ENCODE peak calls at places on chromosomes 3 and 15, in four cellular contexts. V is stomach, N is hepatocyte, O is heart left ventricle. J is an unnamed sample.
A peak's percentile ranks its signal among the peaks of the same experiment; 100 is the strongest.

GRCh38 chr15:31478781-31479221 is 152.2 kb downstream of the KLF13 start:
- DNase-seq in V (peak; percentile 7), N (no peak), O (no peak), J (no peak)

GRCh38 chr3:119569156-119569555 is 9.7 kb upstream of the CD80 start:
- DNase-seq in V (no peak), N (no peak), O (no peak), J (no peak)

GRCh38 chr3:112646623-112647022 is 5.7 kb upstream of the CCDC80 start:
- DNase-seq in V (no peak), N (no peak), O (no peak), J (no peak)

GRCh38 chr15:74742422-74742821 is 6.2 kb upstream of the CYP1A2 start:
- DNase-seq in V (no peak), N (no peak), O (no peak), J (no peak)

GRCh38 chr15:78956937-78957336 is 12.1 kb upstream of the CTSH start:
- DNase-seq in V (no peak), N (no peak), O (no peak), J (no peak)

GRCh38 chr3:74139648-74140047 is 474.8 kb downstream of the CNTN3 start:
- DNase-seq in V (no peak), N (no peak), O (no peak), J (peak; percentile 16)

GRCh38 chr3:103169289-103169688 is 734.5 kb downstream of the ZPLD1 start:
- DNase-seq in V (no peak), N (no peak), O (no peak), J (no peak)

GRCh38 chr3:47534021-47534454 is 20.5 kb upstream of the ELP6 start:
- DNase-seq in V (peak; percentile 32), N (peak; percentile 48), O (no peak), J (no peak)

GRCh38 chr15:69573815-69574472 is 121.3 kb downstream of the RPLP1 start:
- DNase-seq in V (no peak), N (peak; percentile 40), O (no peak), J (no peak)

GRCh38 chr15:85681391-85681790 is 113.3 kb downstream of the KLHL25 start:
- DNase-seq in V (no peak), N (no peak), O (no peak), J (no peak)

DNA sequence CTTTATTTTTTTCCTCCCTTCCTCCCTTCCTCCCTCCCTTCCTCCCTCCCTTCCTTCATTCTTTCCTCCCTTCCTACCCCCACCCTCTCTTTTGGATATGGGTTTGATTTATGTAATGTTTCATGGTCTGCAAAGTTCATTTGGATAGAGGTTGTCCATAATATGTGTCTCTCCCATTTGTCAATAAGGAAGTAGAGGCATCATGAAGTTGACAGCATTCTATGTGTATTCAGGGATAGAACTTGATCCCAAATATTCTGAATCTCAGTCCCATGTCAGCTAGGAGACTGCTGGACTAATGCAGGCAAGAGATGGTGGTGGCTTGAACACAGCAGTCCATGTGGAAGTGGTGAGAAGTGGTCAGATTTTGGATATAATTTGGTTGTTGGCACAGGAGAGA is 90.7 kb upstream of the SLC6A6 start:
- DNase-seq in V (no peak), N (no peak), O (no peak), J (no peak)
- TF ChIP-seq CTCF in V (no peak), N (no peak), O (no peak), J (no peak)

DNA sequence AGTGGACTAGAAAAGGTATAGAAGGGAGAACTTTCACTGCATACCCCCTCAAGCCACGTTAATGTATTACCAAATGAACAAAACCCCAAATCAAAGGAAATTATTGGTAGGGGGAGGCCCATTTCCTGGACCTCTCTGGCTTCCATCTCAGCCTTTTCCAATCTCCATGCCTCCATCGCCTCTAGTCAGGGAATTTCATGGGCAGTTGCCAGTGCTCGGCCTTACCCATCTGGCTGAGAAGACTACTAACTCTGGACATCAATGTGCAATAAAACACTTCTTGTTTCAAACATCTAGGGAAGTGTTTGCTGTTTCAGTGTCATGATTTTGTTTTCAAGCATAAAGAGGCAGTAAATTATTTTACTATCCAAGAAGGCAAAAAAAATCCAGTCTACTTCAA is 14.8 kb downstream of the LDHAL6B start:
- DNase-seq in V (no peak), N (no peak), O (no peak), J (no peak)
- H3K27ac ChIP-seq in V (no peak overlapping the region), N (no peak overlapping the region), O (no peak overlapping the region), J (no peak overlapping the region)

DNA sequence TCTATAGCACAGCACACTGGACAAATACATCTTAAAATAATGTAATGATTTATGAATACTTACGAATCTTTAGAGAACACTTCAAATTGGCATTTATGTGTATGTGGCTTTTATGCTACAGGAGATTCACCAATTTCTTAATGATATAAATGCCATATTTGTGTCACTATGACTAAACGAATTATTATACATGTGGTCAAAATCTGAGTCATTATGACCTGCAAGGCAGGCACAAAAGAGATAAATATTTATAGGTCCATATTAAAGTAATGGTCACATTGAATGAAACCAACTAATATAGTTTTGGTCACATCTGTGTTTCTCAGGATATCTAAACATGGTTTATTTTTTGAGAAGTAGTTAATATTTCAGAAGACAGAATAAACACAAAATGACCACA is 232.3 kb upstream of the SEMA6D start:
- DNase-seq in V (no peak), N (no peak), O (no peak), J (no peak)
- H3K9me3 ChIP-seq in V (no peaks in the 10 kb centered on the region), N (no peaks in the 10 kb centered on the region), O (no peaks in the 10 kb centered on the region), J (no peaks in the 10 kb centered on the region)

GRCh38 chr15:72222433-72222832 is 8.6 kb downstream of the PKM start:
- DNase-seq in V (no peak), N (no peak), O (peak; percentile 61), J (peak; percentile 19)
- TF ChIP-seq CTCF in V (no peak), N (no peak), O (no peak), J (no peak)

DNA sequence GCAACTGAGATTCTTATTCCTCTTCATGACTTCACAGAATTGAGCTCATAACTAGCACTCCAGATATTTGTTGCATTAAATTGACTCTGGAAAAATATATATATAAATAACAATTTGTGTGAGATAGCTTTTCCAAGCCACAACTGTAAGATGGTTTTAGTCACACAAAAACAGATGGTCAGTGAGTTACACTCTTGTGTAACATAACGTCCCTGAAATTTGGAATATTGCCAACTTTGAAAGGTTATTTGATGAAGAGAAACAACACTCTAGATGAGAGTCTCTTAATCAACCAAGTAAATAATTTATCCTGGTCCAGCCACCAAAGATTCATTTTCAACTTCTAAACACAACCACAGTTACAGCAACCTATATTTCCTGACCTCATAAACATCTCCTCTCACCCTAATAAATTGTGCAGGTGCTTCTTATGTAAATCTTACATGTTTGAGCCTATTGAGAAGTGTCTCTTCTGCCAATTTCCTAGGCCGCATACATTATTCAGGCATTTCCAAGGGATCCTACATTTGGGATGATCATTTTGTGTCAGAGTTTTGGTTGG is 84.9 kb upstream of the ACP3 start:
- DNase-seq in V (no peak), N (no peak), O (no peak), J (no peak)
- H3K27ac ChIP-seq in V (no peak overlapping the region), N (peak overlapping the region; percentile 52), O (peak overlapping the region; percentile 39), J (no peak overlapping the region)

GRCh38 chr15:35362195-35362829 is 183.7 kb downstream of the DPH6 start:
- DNase-seq in V (no peak), N (no peak), O (peak; percentile 32), J (no peak)

DNA sequence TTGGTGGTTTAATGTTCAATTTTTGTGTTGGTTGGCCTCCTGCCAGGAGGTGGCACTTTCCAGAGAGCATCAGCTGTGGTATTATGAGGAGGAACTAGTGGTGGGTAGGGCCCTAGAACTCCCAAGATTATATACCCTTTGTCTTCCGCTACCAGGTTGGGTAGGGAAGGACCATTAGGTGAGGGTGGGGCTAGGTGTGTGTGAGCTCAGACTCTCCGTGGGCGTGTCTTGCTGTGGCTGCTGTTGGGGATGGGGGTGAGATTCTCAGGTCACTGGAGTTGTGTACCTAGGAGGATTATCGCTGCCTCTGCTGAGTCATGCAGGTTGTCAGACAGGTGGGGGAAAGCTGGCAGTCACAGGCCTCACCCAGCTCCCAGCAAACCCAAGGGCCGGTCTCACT is 187.1 kb downstream of the DPH6 start:
- DNase-seq in V (no peak), N (no peak), O (no peak), J (no peak)
- H3K9me3 ChIP-seq in V (peaks cover 33% of the 10 kb centered on the region), N (no peaks in the 10 kb centered on the region), O (peaks cover 36% of the 10 kb centered on the region), J (peaks cover 7% of the 10 kb centered on the region)

DNA sequence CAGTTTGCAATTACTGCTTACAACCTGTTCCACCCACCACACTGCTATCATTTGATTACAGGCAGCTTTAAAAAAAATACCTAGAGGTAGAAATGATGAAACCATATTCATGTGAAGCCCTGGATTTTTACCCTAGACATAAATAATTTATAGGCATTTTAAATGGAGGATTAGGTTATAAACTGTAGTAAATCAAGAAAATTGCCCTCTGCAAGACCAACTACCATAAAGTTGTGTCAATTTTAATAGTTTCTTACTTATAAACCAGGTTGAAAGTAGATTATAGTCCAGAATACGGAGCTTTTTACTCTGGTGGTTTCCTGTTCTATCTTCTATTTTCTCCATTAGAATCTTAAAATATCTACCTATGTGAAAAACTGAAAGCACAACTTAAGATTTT is 13.9 kb downstream of the TNIK start:
- DNase-seq in V (no peak), N (no peak), O (no peak), J (no peak)
- TF ChIP-seq CTCF in V (no peak), N (no peak), O (no peak), J (no peak)

J was measured in WERI-Rb-1.